ENCODE peak calls at places on chromosomes 13 and 19, in ten cellular contexts. One of them, this sample, is unnamed.

GRCh38 chr13:113777311-113778260 is 18.6 kb downstream of the TMEM255B start:
- DNase-seq in CD8-positive, alpha-beta memory T cell: no peak
- DNase-seq in T-helper 9 cell: no peak
- DNase-seq in activated T-cell treated with anti-CD3 and anti-CD28 coated beads for 1 hour: no peak
- DNase-seq in T-cell: no peak
- DNase-seq in naive thymus-derived CD8-positive, alpha-beta T cell: no peak
- DNase-seq in lower leg skin: no peak
- DNase-seq in IMR-90: peak; percentile 17
- DNase-seq in ecto neural progenitor cell: peak; percentile 78
- DNase-seq in mucosa of gallbladder: no peak
- DNase-seq in this sample: no peak

GRCh38 chr19:17847538-17848366 is at the start of gene JAK3:
- DNase-seq in mucosa of gallbladder: peak; percentile 51
- DNase-seq in lower leg skin: no peak
- DNase-seq in activated T-cell treated with anti-CD3 and anti-CD28 coated beads for 1 hour: peak; percentile 78
- DNase-seq in T-cell: peak; percentile 86
- DNase-seq in IMR-90: peak; percentile 46
- DNase-seq in naive thymus-derived CD8-positive, alpha-beta T cell: peak; percentile 84
- DNase-seq in CD8-positive, alpha-beta memory T cell: peak; percentile 79
- DNase-seq in ecto neural progenitor cell: peak; percentile 93
- DNase-seq in T-helper 9 cell: peak; percentile 75
- DNase-seq in this sample: peak; percentile 70

GRCh38 chr13:29474991-29475390 is 120.5 kb downstream of the SLC7A1 start:
- DNase-seq in lower leg skin: no peak
- DNase-seq in ecto neural progenitor cell: no peak
- DNase-seq in IMR-90: peak; percentile 91
- DNase-seq in mucosa of gallbladder: no peak
- DNase-seq in T-cell: no peak
- DNase-seq in T-helper 9 cell: no peak
- DNase-seq in activated T-cell treated with anti-CD3 and anti-CD28 coated beads for 1 hour: no peak
- DNase-seq in naive thymus-derived CD8-positive, alpha-beta T cell: no peak
- DNase-seq in CD8-positive, alpha-beta memory T cell: no peak
- DNase-seq in this sample: no peak

GRCh38 chr13:21696865-21697448 is 26.1 kb downstream of the FGF9 start:
- DNase-seq in activated T-cell treated with anti-CD3 and anti-CD28 coated beads for 1 hour: no peak
- DNase-seq in CD8-positive, alpha-beta memory T cell: no peak
- DNase-seq in IMR-90: no peak
- DNase-seq in naive thymus-derived CD8-positive, alpha-beta T cell: no peak
- DNase-seq in mucosa of gallbladder: no peak
- DNase-seq in ecto neural progenitor cell: no peak
- DNase-seq in lower leg skin: no peak
- DNase-seq in T-cell: no peak
- DNase-seq in T-helper 9 cell: no peak
- DNase-seq in this sample: no peak

GRCh38 chr13:92461402-92461801 is 765.2 kb upstream of the GPC6 start:
- DNase-seq in mucosa of gallbladder: no peak
- DNase-seq in IMR-90: no peak
- DNase-seq in activated T-cell treated with anti-CD3 and anti-CD28 coated beads for 1 hour: no peak
- DNase-seq in CD8-positive, alpha-beta memory T cell: no peak
- DNase-seq in naive thymus-derived CD8-positive, alpha-beta T cell: no peak
- DNase-seq in T-cell: no peak
- DNase-seq in lower leg skin: no peak
- DNase-seq in ecto neural progenitor cell: no peak
- DNase-seq in T-helper 9 cell: no peak
- DNase-seq in this sample: no peak

GRCh38 chr19:44164673-44165512 is at the start of gene ZNF226:
- DNase-seq in lower leg skin: peak; percentile 96
- DNase-seq in T-cell: peak; percentile 67
- DNase-seq in activated T-cell treated with anti-CD3 and anti-CD28 coated beads for 1 hour: peak; percentile 53
- DNase-seq in naive thymus-derived CD8-positive, alpha-beta T cell: peak; percentile 73
- DNase-seq in ecto neural progenitor cell: peak; percentile 87
- DNase-seq in T-helper 9 cell: peak; percentile 49
- DNase-seq in IMR-90: peak; percentile 99
- DNase-seq in CD8-positive, alpha-beta memory T cell: peak; percentile 71
- DNase-seq in mucosa of gallbladder: peak; percentile 96
- DNase-seq in this sample: peak; percentile 91

GRCh38 chr19:403221-404036 is 5.5 kb downstream of the C2CD4C start:
- DNase-seq in lower leg skin: no peak
- DNase-seq in IMR-90: no peak
- DNase-seq in ecto neural progenitor cell: no peak
- DNase-seq in CD8-positive, alpha-beta memory T cell: no peak
- DNase-seq in T-helper 9 cell: no peak
- DNase-seq in naive thymus-derived CD8-positive, alpha-beta T cell: no peak
- DNase-seq in T-cell: no peak
- DNase-seq in mucosa of gallbladder: no peak
- DNase-seq in activated T-cell treated with anti-CD3 and anti-CD28 coated beads for 1 hour: no peak
- DNase-seq in this sample: no peak

GRCh38 chr13:32153056-32153455 is 121.5 kb downstream of the FRY start:
- DNase-seq in CD8-positive, alpha-beta memory T cell: no peak
- DNase-seq in T-cell: no peak
- DNase-seq in mucosa of gallbladder: no peak
- DNase-seq in activated T-cell treated with anti-CD3 and anti-CD28 coated beads for 1 hour: no peak
- DNase-seq in ecto neural progenitor cell: no peak
- DNase-seq in IMR-90: peak; percentile 88
- DNase-seq in lower leg skin: no peak
- DNase-seq in T-helper 9 cell: no peak
- DNase-seq in naive thymus-derived CD8-positive, alpha-beta T cell: no peak
- DNase-seq in this sample: no peak

GRCh38 chr13:51838235-51838846 is 6.6 kb downstream of the TMEM272 start:
- DNase-seq in T-helper 9 cell: no peak
- DNase-seq in naive thymus-derived CD8-positive, alpha-beta T cell: no peak
- DNase-seq in ecto neural progenitor cell: peak; percentile 32
- DNase-seq in IMR-90: peak; percentile 65
- DNase-seq in CD8-positive, alpha-beta memory T cell: no peak
- DNase-seq in activated T-cell treated with anti-CD3 and anti-CD28 coated beads for 1 hour: no peak
- DNase-seq in mucosa of gallbladder: no peak
- DNase-seq in T-cell: no peak
- DNase-seq in lower leg skin: no peak
- DNase-seq in this sample: no peak

GRCh38 chr13:29438772-29439171 is 156.7 kb downstream of the SLC7A1 start:
- DNase-seq in naive thymus-derived CD8-positive, alpha-beta T cell: no peak
- DNase-seq in ecto neural progenitor cell: no peak
- DNase-seq in IMR-90: no peak
- DNase-seq in T-helper 9 cell: no peak
- DNase-seq in lower leg skin: no peak
- DNase-seq in CD8-positive, alpha-beta memory T cell: no peak
- DNase-seq in activated T-cell treated with anti-CD3 and anti-CD28 coated beads for 1 hour: no peak
- DNase-seq in mucosa of gallbladder: no peak
- DNase-seq in T-cell: no peak
- DNase-seq in this sample: no peak

GRCh38 chr19:1069009-1069779 is 2.2 kb downstream of the ARHGAP45 start:
- DNase-seq in mucosa of gallbladder: peak; percentile 72
- DNase-seq in IMR-90: no peak
- DNase-seq in T-helper 9 cell: peak; percentile 57
- DNase-seq in naive thymus-derived CD8-positive, alpha-beta T cell: peak; percentile 73
- DNase-seq in T-cell: peak; percentile 62
- DNase-seq in ecto neural progenitor cell: no peak
- DNase-seq in activated T-cell treated with anti-CD3 and anti-CD28 coated beads for 1 hour: peak; percentile 63
- DNase-seq in lower leg skin: peak; percentile 64
- DNase-seq in CD8-positive, alpha-beta memory T cell: peak; percentile 71
- DNase-seq in this sample: peak; percentile 70

GRCh38 chr19:1267441-1268391 is 1.4 kb upstream of the CIRBP start:
- DNase-seq in lower leg skin: no peak
- DNase-seq in T-helper 9 cell: no peak
- DNase-seq in naive thymus-derived CD8-positive, alpha-beta T cell: no peak
- DNase-seq in CD8-positive, alpha-beta memory T cell: no peak
- DNase-seq in T-cell: no peak
- DNase-seq in mucosa of gallbladder: no peak
- DNase-seq in activated T-cell treated with anti-CD3 and anti-CD28 coated beads for 1 hour: no peak
- DNase-seq in IMR-90: peak; percentile 60
- DNase-seq in ecto neural progenitor cell: no peak
- DNase-seq in this sample: peak; percentile 50

GRCh38 chr13:94708971-94709614 is 3.3 kb downstream of the SOX21 start:
- DNase-seq in IMR-90: no peak
- DNase-seq in lower leg skin: no peak
- DNase-seq in CD8-positive, alpha-beta memory T cell: no peak
- DNase-seq in naive thymus-derived CD8-positive, alpha-beta T cell: no peak
- DNase-seq in T-cell: no peak
- DNase-seq in activated T-cell treated with anti-CD3 and anti-CD28 coated beads for 1 hour: no peak
- DNase-seq in T-helper 9 cell: no peak
- DNase-seq in ecto neural progenitor cell: no peak
- DNase-seq in mucosa of gallbladder: no peak
- DNase-seq in this sample: no peak

GRCh38 chr13:77536358-77536757 is 852 bp downstream of the SCEL start:
- DNase-seq in T-cell: no peak
- DNase-seq in lower leg skin: no peak
- DNase-seq in T-helper 9 cell: no peak
- DNase-seq in mucosa of gallbladder: no peak
- DNase-seq in CD8-positive, alpha-beta memory T cell: no peak
- DNase-seq in IMR-90: no peak
- DNase-seq in naive thymus-derived CD8-positive, alpha-beta T cell: no peak
- DNase-seq in ecto neural progenitor cell: no peak
- DNase-seq in activated T-cell treated with anti-CD3 and anti-CD28 coated beads for 1 hour: no peak
- DNase-seq in this sample: no peak

GRCh38 chr19:35960432-35960972 is 24.3 kb downstream of the LRFN3 start:
- DNase-seq in activated T-cell treated with anti-CD3 and anti-CD28 coated beads for 1 hour: no peak
- DNase-seq in naive thymus-derived CD8-positive, alpha-beta T cell: no peak
- DNase-seq in T-cell: no peak
- DNase-seq in CD8-positive, alpha-beta memory T cell: no peak
- DNase-seq in lower leg skin: no peak
- DNase-seq in mucosa of gallbladder: no peak
- DNase-seq in ecto neural progenitor cell: no peak
- DNase-seq in T-helper 9 cell: no peak
- DNase-seq in IMR-90: no peak
- DNase-seq in this sample: no peak

GRCh38 chr19:32581704-32582164 is 744 bp downstream of the PDCD5 start:
- DNase-seq in T-helper 9 cell: no peak
- DNase-seq in mucosa of gallbladder: no peak
- DNase-seq in naive thymus-derived CD8-positive, alpha-beta T cell: no peak
- DNase-seq in IMR-90: peak; percentile 66
- DNase-seq in ecto neural progenitor cell: no peak
- DNase-seq in lower leg skin: no peak
- DNase-seq in T-cell: no peak
- DNase-seq in CD8-positive, alpha-beta memory T cell: no peak
- DNase-seq in activated T-cell treated with anti-CD3 and anti-CD28 coated beads for 1 hour: no peak
- DNase-seq in this sample: no peak

GRCh38 chr19:31518626-31519025 is 169.4 kb upstream of the TSHZ3 start:
- DNase-seq in lower leg skin: no peak
- DNase-seq in IMR-90: no peak
- DNase-seq in T-helper 9 cell: no peak
- DNase-seq in CD8-positive, alpha-beta memory T cell: no peak
- DNase-seq in naive thymus-derived CD8-positive, alpha-beta T cell: no peak
- DNase-seq in mucosa of gallbladder: peak; percentile 7
- DNase-seq in activated T-cell treated with anti-CD3 and anti-CD28 coated beads for 1 hour: no peak
- DNase-seq in ecto neural progenitor cell: peak; percentile 20
- DNase-seq in T-cell: no peak
- DNase-seq in this sample: no peak

GRCh38 chr13:21812192-21812626 is 141.3 kb downstream of the FGF9 start:
- DNase-seq in T-helper 9 cell: no peak
- DNase-seq in CD8-positive, alpha-beta memory T cell: no peak
- DNase-seq in T-cell: no peak
- DNase-seq in lower leg skin: no peak
- DNase-seq in ecto neural progenitor cell: no peak
- DNase-seq in activated T-cell treated with anti-CD3 and anti-CD28 coated beads for 1 hour: no peak
- DNase-seq in IMR-90: no peak
- DNase-seq in naive thymus-derived CD8-positive, alpha-beta T cell: no peak
- DNase-seq in mucosa of gallbladder: no peak
- DNase-seq in this sample: no peak

GRCh38 chr19:7610491-7611240 is 15.0 kb downstream of the CAMSAP3 start:
- DNase-seq in mucosa of gallbladder: no peak
- DNase-seq in lower leg skin: no peak
- DNase-seq in ecto neural progenitor cell: no peak
- DNase-seq in naive thymus-derived CD8-positive, alpha-beta T cell: no peak
- DNase-seq in activated T-cell treated with anti-CD3 and anti-CD28 coated beads for 1 hour: no peak
- DNase-seq in IMR-90: no peak
- DNase-seq in T-cell: no peak
- DNase-seq in CD8-positive, alpha-beta memory T cell: no peak
- DNase-seq in T-helper 9 cell: no peak
- DNase-seq in this sample: no peak

GRCh38 chr13:60454425-60454824 is 57.4 kb downstream of the TDRD3 start:
- DNase-seq in activated T-cell treated with anti-CD3 and anti-CD28 coated beads for 1 hour: no peak
- DNase-seq in lower leg skin: no peak
- DNase-seq in T-helper 9 cell: no peak
- DNase-seq in naive thymus-derived CD8-positive, alpha-beta T cell: no peak
- DNase-seq in mucosa of gallbladder: no peak
- DNase-seq in IMR-90: no peak
- DNase-seq in ecto neural progenitor cell: no peak
- DNase-seq in T-cell: no peak
- DNase-seq in CD8-positive, alpha-beta memory T cell: no peak
- DNase-seq in this sample: no peak

GRCh38 chr19:11227201-11227886 is 12.1 kb upstream of the ANGPTL8 start:
- DNase-seq in T-helper 9 cell: no peak
- DNase-seq in ecto neural progenitor cell: peak; percentile 61
- DNase-seq in IMR-90: no peak
- DNase-seq in mucosa of gallbladder: no peak
- DNase-seq in naive thymus-derived CD8-positive, alpha-beta T cell: no peak
- DNase-seq in CD8-positive, alpha-beta memory T cell: no peak
- DNase-seq in lower leg skin: no peak
- DNase-seq in activated T-cell treated with anti-CD3 and anti-CD28 coated beads for 1 hour: no peak
- DNase-seq in T-cell: no peak
- DNase-seq in this sample: no peak

GRCh38 chr19:56309511-56310185 is 5.0 kb downstream of the ZSCAN5A start:
- DNase-seq in ecto neural progenitor cell: peak; percentile 83
- DNase-seq in T-cell: peak; percentile 30
- DNase-seq in naive thymus-derived CD8-positive, alpha-beta T cell: peak; percentile 36
- DNase-seq in activated T-cell treated with anti-CD3 and anti-CD28 coated beads for 1 hour: peak; percentile 35
- DNase-seq in mucosa of gallbladder: no peak
- DNase-seq in CD8-positive, alpha-beta memory T cell: peak; percentile 32
- DNase-seq in lower leg skin: no peak
- DNase-seq in T-helper 9 cell: peak; percentile 35
- DNase-seq in IMR-90: peak; percentile 4
- DNase-seq in this sample: no peak

GRCh38 chr19:4979211-4979807 is 10.4 kb downstream of the KDM4B start:
- DNase-seq in lower leg skin: no peak
- DNase-seq in IMR-90: no peak
- DNase-seq in mucosa of gallbladder: no peak
- DNase-seq in T-helper 9 cell: no peak
- DNase-seq in ecto neural progenitor cell: no peak
- DNase-seq in naive thymus-derived CD8-positive, alpha-beta T cell: no peak
- DNase-seq in activated T-cell treated with anti-CD3 and anti-CD28 coated beads for 1 hour: no peak
- DNase-seq in CD8-positive, alpha-beta memory T cell: no peak
- DNase-seq in T-cell: no peak
- DNase-seq in this sample: no peak

GRCh38 chr19:20103091-20103501 is 25.3 kb downstream of the ZNF90 start:
- DNase-seq in mucosa of gallbladder: no peak
- DNase-seq in T-cell: no peak
- DNase-seq in IMR-90: no peak
- DNase-seq in T-helper 9 cell: no peak
- DNase-seq in activated T-cell treated with anti-CD3 and anti-CD28 coated beads for 1 hour: no peak
- DNase-seq in naive thymus-derived CD8-positive, alpha-beta T cell: no peak
- DNase-seq in CD8-positive, alpha-beta memory T cell: no peak
- DNase-seq in ecto neural progenitor cell: no peak
- DNase-seq in lower leg skin: no peak
- DNase-seq in this sample: no peak

GRCh38 chr13:20340759-20341161 is 108.6 kb upstream of the GJB6 start:
- DNase-seq in naive thymus-derived CD8-positive, alpha-beta T cell: no peak
- DNase-seq in IMR-90: no peak
- DNase-seq in CD8-positive, alpha-beta memory T cell: no peak
- DNase-seq in mucosa of gallbladder: no peak
- DNase-seq in activated T-cell treated with anti-CD3 and anti-CD28 coated beads for 1 hour: no peak
- DNase-seq in lower leg skin: peak; percentile 56
- DNase-seq in ecto neural progenitor cell: no peak
- DNase-seq in T-helper 9 cell: no peak
- DNase-seq in T-cell: no peak
- DNase-seq in this sample: peak; percentile 60

GRCh38 chr13:100675660-100676129 is 1.1 kb upstream of the TMTC4 start:
- DNase-seq in mucosa of gallbladder: no peak
- DNase-seq in ecto neural progenitor cell: no peak
- DNase-seq in naive thymus-derived CD8-positive, alpha-beta T cell: no peak
- DNase-seq in T-cell: no peak
- DNase-seq in activated T-cell treated with anti-CD3 and anti-CD28 coated beads for 1 hour: no peak
- DNase-seq in IMR-90: no peak
- DNase-seq in CD8-positive, alpha-beta memory T cell: no peak
- DNase-seq in lower leg skin: no peak
- DNase-seq in T-helper 9 cell: no peak
- DNase-seq in this sample: no peak

GRCh38 chr13:97921146-97921776 is 32.2 kb upstream of the IPO5 start:
- DNase-seq in mucosa of gallbladder: no peak
- DNase-seq in T-helper 9 cell: no peak
- DNase-seq in naive thymus-derived CD8-positive, alpha-beta T cell: no peak
- DNase-seq in ecto neural progenitor cell: no peak
- DNase-seq in T-cell: no peak
- DNase-seq in activated T-cell treated with anti-CD3 and anti-CD28 coated beads for 1 hour: no peak
- DNase-seq in CD8-positive, alpha-beta memory T cell: no peak
- DNase-seq in lower leg skin: no peak
- DNase-seq in IMR-90: peak; percentile 12
- DNase-seq in this sample: no peak

GRCh38 chr19:17647071-17648020 is 40.8 kb downstream of the UNC13A start:
- DNase-seq in IMR-90: no peak
- DNase-seq in lower leg skin: no peak
- DNase-seq in mucosa of gallbladder: no peak
- DNase-seq in ecto neural progenitor cell: no peak
- DNase-seq in activated T-cell treated with anti-CD3 and anti-CD28 coated beads for 1 hour: no peak
- DNase-seq in T-cell: no peak
- DNase-seq in CD8-positive, alpha-beta memory T cell: no peak
- DNase-seq in T-helper 9 cell: no peak
- DNase-seq in naive thymus-derived CD8-positive, alpha-beta T cell: no peak
- DNase-seq in this sample: no peak